ENCODE peak calls at places on chromosome 14, in eight cellular contexts. C, K, O, W, A, F, L and T are unnamed samples.

GRCh38 chr14:71686677-71687076 is 245.6 kb upstream of the RGS6 start:
- DNase-seq in C (peak; percentile 77), K (no peak), O (no peak), W (no peak), A (peak; percentile 36), F (peak; percentile 41), L (peak; percentile 42), T (no peak)

GRCh38 chr14:31207287-31207745 is 277 bp downstream of the HECTD1 start:
- DNase-seq in C (no peak), K (peak; percentile 6), O (peak; percentile 80), W (no peak), A (no peak), F (no peak), L (no peak), T (no peak)

GRCh38 chr14:24634158-24634557 is at the start of gene GZMB:
- DNase-seq in C (no peak), K (no peak), O (no peak), W (peak; percentile 76), A (no peak), F (no peak), L (no peak), T (peak; percentile 42)

GRCh38 chr14:57122129-57122528 is 146.6 kb downstream of the EXOC5 start:
- DNase-seq in C (no peak), K (no peak), O (no peak), W (no peak), A (no peak), F (no peak), L (no peak), T (no peak)

GRCh38 chr14:104598461-104599273 is 5.9 kb downstream of the TMEM179 start:
- DNase-seq in C (peak; percentile 61), K (no peak), O (no peak), W (no peak), A (no peak), F (peak; percentile 46), L (peak; percentile 16), T (no peak)

GRCh38 chr14:45649051-45649450 is 396.0 kb upstream of the MIS18BP1 start:
- DNase-seq in C (no peak), K (no peak), O (no peak), W (no peak), A (no peak), F (no peak), L (no peak), T (no peak)

GRCh38 chr14:50001999-50002925 is 109.4 kb downstream of the ARF6 start:
- DNase-seq in C (no peak), K (no peak), O (no peak), W (peak; percentile 86), A (no peak), F (peak; percentile 58), L (no peak), T (no peak)

GRCh38 chr14:105240811-105241576 is 7.3 kb upstream of the BTBD6 start:
- DNase-seq in C (no peak), K (no peak), O (no peak), W (no peak), A (no peak), F (no peak), L (no peak), T (no peak)

GRCh38 chr14:84003316-84003715 is 1526.6 kb upstream of the FLRT2 start:
- DNase-seq in C (no peak), K (no peak), O (no peak), W (no peak), A (no peak), F (no peak), L (no peak), T (no peak)

GRCh38 chr14:71529855-71530254 is 402.4 kb upstream of the RGS6 start:
- DNase-seq in C (no peak), K (peak; percentile 12), O (no peak), W (no peak), A (no peak), F (no peak), L (peak; percentile 66), T (peak; percentile 55)

GRCh38 chr14:39228509-39229221 is 5.0 kb upstream of the MIA2 start:
- DNase-seq in C (no peak), K (no peak), O (no peak), W (no peak), A (no peak), F (no peak), L (no peak), T (no peak)

GRCh38 chr14:77220246-77221017 is 38.8 kb downstream of the TMEM63C start:
- DNase-seq in C (no peak), K (no peak), O (no peak), W (no peak), A (no peak), F (no peak), L (no peak), T (peak; percentile 33)

GRCh38 chr14:69928111-69928523 is 48.9 kb downstream of the SMOC1 start:
- DNase-seq in C (no peak), K (no peak), O (no peak), W (no peak), A (no peak), F (no peak), L (no peak), T (no peak)

GRCh38 chr14:84144166-84144565 is 1385.8 kb upstream of the FLRT2 start:
- DNase-seq in C (no peak), K (no peak), O (no peak), W (no peak), A (no peak), F (no peak), L (no peak), T (no peak)

GRCh38 chr14:81991998-81992397 is 458.3 kb upstream of the SEL1L start:
- DNase-seq in C (no peak), K (no peak), O (no peak), W (no peak), A (no peak), F (no peak), L (no peak), T (no peak)

GRCh38 chr14:98404811-98405210 is 867.2 kb downstream of the BCL11B start:
- DNase-seq in C (no peak), K (no peak), O (no peak), W (no peak), A (no peak), F (no peak), L (no peak), T (no peak)

GRCh38 chr14:38098074-38098846 is 109.4 kb upstream of the SSTR1 start:
- DNase-seq in C (no peak), K (no peak), O (no peak), W (no peak), A (no peak), F (no peak), L (no peak), T (no peak)

GRCh38 chr14:37436519-37436918 is 158.5 kb downstream of the FOXA1 start:
- DNase-seq in C (no peak), K (no peak), O (no peak), W (no peak), A (no peak), F (no peak), L (no peak), T (no peak)

GRCh38 chr14:57480044-57480443 is 13.6 kb downstream of the CCDC198 start:
- DNase-seq in C (no peak), K (no peak), O (no peak), W (no peak), A (no peak), F (no peak), L (no peak), T (no peak)

GRCh38 chr14:75422169-75422568 is 5.7 kb upstream of the JDP2 start:
- DNase-seq in C (no peak), K (no peak), O (no peak), W (no peak), A (no peak), F (no peak), L (no peak), T (no peak)

GRCh38 chr14:56886471-56887062 is 76.3 kb upstream of the OTX2 start:
- DNase-seq in C (no peak), K (no peak), O (no peak), W (no peak), A (no peak), F (no peak), L (no peak), T (no peak)

GRCh38 chr14:53620325-53620716 is 336.3 kb downstream of the BMP4 start:
- DNase-seq in C (no peak), K (no peak), O (no peak), W (no peak), A (no peak), F (no peak), L (no peak), T (no peak)

GRCh38 chr14:73263606-73264005 is 26.3 kb downstream of the PAPLN start:
- DNase-seq in C (no peak), K (no peak), O (no peak), W (no peak), A (no peak), F (no peak), L (no peak), T (no peak)

GRCh38 chr14:68521557-68521901 is 271.3 kb downstream of the ZFP36L1 start:
- DNase-seq in C (no peak), K (no peak), O (no peak), W (no peak), A (no peak), F (no peak), L (no peak), T (no peak)
- H3K4me1 ChIP-seq in C (peaks cover 4% of the 10 kb centered on the region), K (peaks cover 69% of the 10 kb centered on the region), O (peaks cover 60% of the 10 kb centered on the region), W (peaks cover 6% of the 10 kb centered on the region), A (peaks cover 3% of the 10 kb centered on the region), F (peaks cover 25% of the 10 kb centered on the region), L (no peaks in the 10 kb centered on the region), T (peaks cover 12% of the 10 kb centered on the region)

DNA sequence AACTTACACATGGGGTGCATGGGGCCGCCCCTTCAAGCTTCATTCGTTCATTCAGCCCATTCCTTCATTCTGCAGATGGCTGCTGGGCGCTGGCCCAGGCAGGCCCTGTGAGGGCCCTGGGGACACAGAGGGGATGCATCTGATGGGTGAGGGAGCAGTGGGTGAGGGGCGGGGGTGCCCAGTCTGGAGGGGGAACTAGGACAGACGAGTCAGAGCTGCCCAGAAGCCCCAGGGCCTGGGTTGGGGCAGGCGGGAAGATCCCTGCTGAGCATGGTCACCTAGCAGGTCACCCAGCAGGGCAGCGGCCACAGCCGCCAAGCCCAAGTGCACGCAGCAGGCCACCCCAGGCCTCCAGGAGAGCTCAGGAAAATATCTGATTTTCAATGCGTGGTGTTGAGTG is 14.1 kb downstream of the TRMT61A start:
- DNase-seq in C (peak; percentile 68), K (no peak), O (no peak), W (no peak), A (no peak), F (peak; percentile 52), L (peak; percentile 14), T (no peak)
- H3K4me1 ChIP-seq in C (no peaks in the 10 kb centered on the region), K (peaks cover 73% of the 10 kb centered on the region), O (peaks cover 75% of the 10 kb centered on the region), W (no peaks in the 10 kb centered on the region), A (peaks cover 34% of the 10 kb centered on the region), F (peaks cover 55% of the 10 kb centered on the region), L (peaks cover 29% of the 10 kb centered on the region), T (peaks cover 44% of the 10 kb centered on the region)

GRCh38 chr14:99734406-99735051 is 50.4 kb downstream of the CYP46A1 start:
- DNase-seq in C (peak; percentile 71), K (no peak), O (peak; percentile 11), W (no peak), A (peak; percentile 19), F (peak; percentile 58), L (peak; percentile 9), T (peak; percentile 12)
- H3K4me1 ChIP-seq in C (no peaks in the 10 kb centered on the region), K (peaks cover 47% of the 10 kb centered on the region), O (peaks cover 13% of the 10 kb centered on the region), W (no peaks in the 10 kb centered on the region), A (peaks cover 36% of the 10 kb centered on the region), F (peaks cover 48% of the 10 kb centered on the region), L (peaks cover 6% of the 10 kb centered on the region), T (peaks cover 65% of the 10 kb centered on the region)

DNA sequence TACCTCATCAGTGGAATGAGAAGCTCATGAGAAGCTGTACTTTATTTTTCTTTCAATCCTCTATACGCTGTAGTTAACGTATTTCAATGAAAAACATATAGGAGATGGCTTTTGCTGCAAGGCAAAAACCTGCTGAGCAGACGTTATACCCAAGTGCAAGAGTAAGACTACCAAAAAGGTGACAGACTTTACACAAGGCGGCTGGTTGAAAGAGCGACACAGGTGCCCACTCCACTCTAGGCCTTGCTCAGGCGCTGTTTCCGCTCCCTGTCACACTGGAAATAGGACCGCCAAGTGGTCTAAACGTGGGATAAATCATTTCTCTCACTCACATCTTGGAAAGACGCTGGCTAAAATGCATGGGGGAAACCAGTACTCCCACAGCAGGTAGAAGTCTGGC is 54.5 kb downstream of the PPP2R5C start:
- DNase-seq in C (no peak), K (no peak), O (no peak), W (peak; percentile 63), A (no peak), F (no peak), L (no peak), T (no peak)
- H3K4me1 ChIP-seq in C (no peaks in the 10 kb centered on the region), K (peaks cover 28% of the 10 kb centered on the region), O (peaks cover 7% of the 10 kb centered on the region), W (peaks cover 88% of the 10 kb centered on the region), A (peaks cover 43% of the 10 kb centered on the region), F (peaks cover 44% of the 10 kb centered on the region), L (peaks cover 7% of the 10 kb centered on the region), T (peaks cover 91% of the 10 kb centered on the region)